ENCODE peak calls at places on chromosomes 11 and 22, in four cellular contexts. H is AG10803, M is IMR-90, Z is bronchial epithelial cell. B is an unnamed sample.

GRCh38 chr22:40583058-40583741 is 53.3 kb downstream of the MRTFA start:
- DNase-seq in H (no peak), M (no peak), Z (no peak), B (no peak)

GRCh38 chr11:12329169-12329568 is 48.2 kb upstream of the PARVA start:
- DNase-seq in H (no peak), M (no peak), Z (no peak), B (no peak)

GRCh38 chr11:2706321-2706720 is 6.5 kb upstream of the KCNQ1OT1 start:
- DNase-seq in H (no peak), M (no peak), Z (no peak), B (no peak)

GRCh38 chr11:45919806-45920530 is 2.3 kb upstream of the PEX16 start:
- DNase-seq in H (no peak), M (no peak), Z (no peak), B (no peak)

GRCh38 chr11:13341028-13341427 is 63.4 kb downstream of the BMAL1 start:
- DNase-seq in H (no peak), M (no peak), Z (no peak), B (no peak)

GRCh38 chr22:19143967-19144400 is 467 bp downstream of the ESS2 start:
- DNase-seq in H (peak), M (peak), Z (peak), B (peak)

GRCh38 chr11:62552465-62552782 is 5.8 kb upstream of the AHNAK start:
- DNase-seq in H (peak), M (peak), Z (peak), B (peak)

GRCh38 chr22:35637943-35638342 is 10.3 kb upstream of the APOL6 start:
- DNase-seq in H (peak), M (peak), Z (no peak), B (peak)

GRCh38 chr11:119571311-119571710 is 148.3 kb upstream of the THY1 start:
- DNase-seq in H (no peak), M (no peak), Z (no peak), B (no peak)

GRCh38 chr11:63537293-63538101 is 889 bp downstream of the PLAAT4 start:
- DNase-seq in H (peak), M (peak), Z (no peak), B (peak)

GRCh38 chr11:13355191-13355590 is 77.6 kb downstream of the BMAL1 start:
- DNase-seq in H (no peak), M (no peak), Z (no peak), B (no peak)

GRCh38 chr11:86802601-86803051 is 2.3 kb downstream of the PRSS23 start:
- DNase-seq in H (peak), M (peak), Z (peak), B (peak)

GRCh38 chr22:45413368-45414211 is at the start of the genes RIBC2 and SMC1B:
- DNase-seq in H (peak), M (peak), Z (peak), B (peak)

GRCh38 chr11:33885338-33886005 is 6.4 kb downstream of the LMO2 start:
- DNase-seq in H (no peak), M (no peak), Z (no peak), B (no peak)

GRCh38 chr11:129720994-129721393 is 94.7 kb upstream of the TMEM45B start:
- DNase-seq in H (no peak), M (no peak), Z (no peak), B (no peak)

GRCh38 chr22:38435010-38435409 is 20.0 kb downstream of the KCNJ4 start:
- DNase-seq in H (no peak), M (no peak), Z (no peak), B (no peak)

GRCh38 chr11:120550007-120550406 is 38.5 kb downstream of the GRIK4 start:
- DNase-seq in H (no peak), M (no peak), Z (no peak), B (no peak)

GRCh38 chr11:22478169-22478568 is 140.0 kb downstream of the SLC17A6 start:
- DNase-seq in H (no peak), M (no peak), Z (no peak), B (no peak)

GRCh38 chr11:117781650-117782049 is 15.4 kb downstream of the DSCAML1 start:
- DNase-seq in H (no peak), M (no peak), Z (no peak), B (no peak)

GRCh38 chr11:39681428-39681827 is 1778.0 kb downstream of the LRRC4C start:
- DNase-seq in H (no peak), M (no peak), Z (no peak), B (no peak)

GRCh38 chr11:133823211-133823610 is 22.1 kb downstream of the SPATA19 start:
- DNase-seq in H (no peak), M (no peak), Z (no peak), B (no peak)

GRCh38 chr11:133824593-133824992 is 20.7 kb downstream of the SPATA19 start:
- DNase-seq in H (no peak), M (no peak), Z (no peak), B (no peak)

GRCh38 chr11:133819114-133819513 is 26.2 kb downstream of the SPATA19 start:
- DNase-seq in H (no peak), M (no peak), Z (no peak), B (no peak)

GRCh38 chr11:133819916-133820315 is 25.4 kb downstream of the SPATA19 start:
- DNase-seq in H (no peak), M (no peak), Z (no peak), B (no peak)

GRCh38 chr11:133821776-133822175 is 23.5 kb downstream of the SPATA19 start:
- DNase-seq in H (no peak), M (no peak), Z (peak), B (no peak)
- TF ChIP-seq CTCF in H (peak), M (no peak), Z (peak), B (no peak)

DNA sequence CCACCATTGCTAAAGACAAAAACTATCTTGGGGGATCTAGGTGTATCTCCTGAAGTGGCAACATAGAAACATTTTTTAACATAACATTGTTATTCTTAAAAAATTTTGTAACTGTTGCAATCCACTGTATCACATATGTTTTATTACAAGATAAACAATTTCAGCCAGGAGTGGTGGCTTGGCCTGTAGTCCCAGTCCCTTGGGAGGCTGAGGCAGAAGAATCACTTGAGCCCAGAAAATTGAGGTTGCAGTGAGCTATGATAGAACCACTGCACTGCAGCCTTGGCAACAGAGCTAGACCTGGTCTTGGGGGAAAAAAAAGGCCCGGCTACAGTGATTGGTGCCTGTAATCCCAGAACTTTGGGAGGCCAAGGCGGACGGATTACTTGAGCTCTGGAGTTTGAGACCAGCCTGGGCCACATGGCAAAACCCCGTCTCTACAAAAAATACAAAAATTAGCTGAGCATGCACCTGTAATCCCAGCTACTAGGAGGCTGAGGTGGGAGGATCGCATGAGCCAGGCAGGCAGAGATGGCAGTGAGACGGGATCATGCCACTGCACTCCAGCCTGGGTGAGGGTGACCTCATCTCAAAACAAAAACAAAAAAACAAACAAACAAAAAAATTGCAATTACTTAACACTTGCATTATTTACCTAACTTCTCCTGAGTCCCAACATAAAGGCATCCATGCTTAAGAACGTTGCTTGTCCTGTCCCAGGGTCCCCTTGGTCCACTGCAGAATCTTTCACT is 1.5 kb upstream of the DEPDC5 start:
- DNase-seq in H (no peak), M (no peak), Z (no peak), B (no peak)
- H3K4me3 ChIP-seq in H (no peak), M (no peak), Z (no peak), B (no peak)

GRCh38 chr11:20672575-20672974 is 3.2 kb downstream of the NELL1 start:
- DNase-seq in H (no peak), M (no peak), Z (peak), B (no peak)
- TF ChIP-seq CTCF in H (peak), M (peak), Z (peak), B (peak)

DNA sequence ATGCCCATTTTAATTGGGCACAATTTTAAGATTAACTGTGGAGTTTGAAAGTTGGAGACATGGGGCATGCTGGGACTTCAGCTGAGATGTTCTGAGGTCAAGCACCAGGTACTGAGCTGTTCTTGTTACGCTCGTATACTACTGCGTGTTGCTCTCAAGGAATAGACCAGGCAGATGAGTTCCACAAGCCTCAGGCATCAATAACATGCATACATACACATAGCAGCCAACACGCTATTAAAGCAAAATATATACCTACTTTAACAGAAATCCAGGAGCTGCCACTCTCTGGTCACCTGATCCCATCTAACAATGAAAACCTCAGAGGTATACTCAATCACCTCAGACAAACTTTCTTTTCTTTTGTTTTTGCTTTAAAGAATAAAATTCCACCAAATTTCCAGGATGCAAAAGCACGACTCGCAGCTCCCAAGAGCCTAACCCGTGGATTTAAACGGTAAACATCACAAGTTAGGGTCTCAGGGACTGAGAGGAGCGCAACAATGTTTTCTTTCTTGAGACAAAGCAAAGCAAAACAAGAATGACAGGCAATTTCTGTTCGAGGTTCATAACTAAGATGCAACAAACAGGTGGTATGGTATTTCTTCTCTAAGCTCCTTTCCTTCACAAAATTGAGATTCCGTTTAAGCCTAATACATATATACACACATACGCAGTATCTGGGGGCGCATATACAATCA is 16.5 kb downstream of the BLID start:
- DNase-seq in H (peak), M (peak), Z (peak), B (peak)
- H3K4me3 ChIP-seq in H (peak), M (peak), Z (peak), B (peak)

GRCh38 chr22:25012743-25013142 is 60.2 kb downstream of the KIAA1671 start:
- DNase-seq in H (no peak), M (no peak), Z (no peak), B (no peak)
- TF ChIP-seq CTCF in H (no peak), M (no peak), Z (no peak), B (no peak)

DNA sequence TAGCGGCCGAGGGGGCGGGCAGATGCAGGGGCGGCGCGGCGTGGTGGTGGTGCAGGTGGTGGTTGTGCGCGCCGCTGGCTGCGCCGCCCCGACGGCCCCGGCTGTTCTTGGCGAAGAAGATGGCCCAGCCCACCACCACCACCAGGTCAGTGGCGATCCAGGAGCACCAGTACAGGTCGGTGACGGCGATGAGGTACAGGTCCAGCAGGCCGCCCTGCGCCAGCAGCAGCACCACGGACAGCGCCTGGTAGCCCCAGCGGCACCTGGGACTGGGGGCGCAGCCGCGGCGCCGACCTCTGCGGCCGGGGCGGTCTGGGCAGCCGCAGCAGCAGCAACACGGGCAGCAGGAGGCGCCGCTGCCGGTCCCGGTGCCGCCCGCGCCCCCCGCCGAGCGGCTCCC is 879 bp downstream of the TMEM121B start:
- DNase-seq in H (peak), M (peak), Z (no peak), B (peak)
- H3K4me3 ChIP-seq in H (no peak), M (no peak), Z (no peak), B (no peak)

GRCh38 chr11:112440518-112440917 is 179.9 kb upstream of the PLET1 start:
- DNase-seq in H (peak), M (no peak), Z (no peak), B (no peak)
- TF ChIP-seq CTCF in H (peak), M (no peak), Z (peak), B (peak)

DNA sequence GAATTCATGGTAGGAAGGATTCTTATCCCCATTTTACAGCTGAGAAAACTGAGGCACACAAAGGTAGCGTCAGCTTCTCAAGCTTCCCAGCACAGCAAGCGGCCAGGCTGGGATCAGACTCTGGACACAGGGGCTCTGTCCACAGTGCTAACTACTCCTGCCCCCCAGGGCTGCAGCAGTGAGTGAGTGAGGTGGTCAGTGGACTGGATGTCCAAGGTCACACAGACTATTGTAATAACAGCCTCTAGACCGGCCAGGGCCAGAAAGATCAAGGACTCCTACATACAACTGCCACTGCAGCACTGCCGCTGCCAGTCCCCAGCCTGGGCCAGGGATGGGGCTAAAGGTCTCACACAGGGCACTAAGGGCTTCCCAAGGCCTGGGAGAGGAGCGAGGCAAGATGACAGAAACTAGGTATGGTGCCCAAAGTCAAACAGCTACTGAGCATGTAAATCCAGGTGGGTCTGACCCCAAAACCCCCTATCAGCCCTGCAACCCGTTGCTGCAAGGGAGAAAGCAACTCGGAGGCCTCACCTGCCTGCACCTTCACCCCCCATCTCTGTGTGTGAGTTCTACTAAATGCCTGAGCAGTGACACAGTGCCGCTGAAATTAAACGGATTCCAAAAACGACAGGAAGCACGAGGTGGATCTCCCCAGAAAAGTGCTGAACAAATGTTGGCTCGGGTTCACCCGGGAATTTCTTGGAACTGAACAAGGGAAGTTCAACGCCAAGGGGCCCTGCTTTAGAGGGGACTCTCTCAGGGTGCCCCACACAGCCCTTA is 161.8 kb upstream of the GRK3 start:
- DNase-seq in H (peak), M (peak), Z (peak), B (peak)
- H3K4me3 ChIP-seq in H (peak), M (peak), Z (no peak), B (peak)

DNA sequence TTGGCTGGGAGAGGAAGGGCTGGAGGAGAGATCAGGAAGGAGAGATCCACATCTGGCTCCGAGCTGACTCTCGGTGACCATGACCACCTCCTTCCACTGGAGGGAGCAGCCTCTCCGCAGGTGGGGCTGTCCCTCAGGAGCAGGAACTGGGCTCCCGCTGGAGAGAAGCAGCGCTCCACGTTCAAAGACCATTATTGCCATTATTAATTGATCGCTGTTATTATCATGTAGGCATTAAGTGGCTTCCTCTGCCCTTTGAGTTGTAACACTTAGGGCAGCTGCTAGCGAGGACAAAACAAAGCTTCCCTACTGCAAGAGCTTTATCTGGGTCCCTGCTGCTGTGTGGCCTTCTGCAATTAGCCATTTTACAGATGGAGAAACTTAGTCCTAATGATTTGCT is 251.9 kb downstream of the ST3GAL4 start:
- DNase-seq in H (peak), M (peak), Z (peak), B (peak)
- TF ChIP-seq CTCF in H (peak), M (peak), Z (peak), B (peak)

B was measured in fibroblast of villous mesenchyme.